ENCODE peak calls at places on chromosomes 4 and X, in four cellular contexts. C is activated CD4-positive, CD25-positive, alpha-beta regulatory T cell treated with anti-CD3 and anti-CD28 coated beads, Interleukin-2, amount 50 U/mL, for 24 hours; V is left lung; L is naive thymus-derived CD4-positive, alpha-beta T cell. T is an unnamed sample.
A peak's percentile ranks its signal among the peaks of the same experiment; 100 is the strongest.

GRCh38 chr4:97215426-97215825 is 927.9 kb downstream of the STPG2 start:
- ATAC-seq in C (no peak), V (no peak), L (no peak), T (no peak)

GRCh38 chr4:107050525-107051135 is 14.5 kb upstream of the DKK2 start:
- ATAC-seq in L (no peak), V (no peak), C (no peak), T (no peak)

GRCh38 chr4:145083891-145084640 is 13.9 kb downstream of the ANAPC10 start:
- ATAC-seq in C (no peak), V (no peak), L (no peak), T (no peak)

GRCh38 chr4:102868153-102868781 is 525 bp upstream of the CISD2 start:
- ATAC-seq in V (peak; percentile 61), L (no peak), C (no peak), T (peak; percentile 54)

GRCh38 chr4:55346851-55347255 is 811 bp downstream of the SRD5A3 start:
- ATAC-seq in L (no peak), V (peak; percentile 9), C (no peak), T (peak; percentile 18)

GRCh38 chr4:98473046-98473445 is 185.4 kb downstream of the TSPAN5 start:
- ATAC-seq in L (no peak), V (peak; percentile 67), C (no peak), T (peak; percentile 70)

GRCh38 chr4:129239088-129239487 is 143.1 kb downstream of the C4orf33 start:
- ATAC-seq in L (no peak), C (no peak), V (no peak), T (no peak)

GRCh38 chrX:22424141-22424915 is 151.6 kb downstream of the CBLL2 start:
- ATAC-seq in C (no peak), V (no peak), L (no peak), T (no peak)

GRCh38 chr4:89134775-89135319 is 23.5 kb downstream of the TIGD2 start:
- ATAC-seq in L (no peak), C (no peak), V (peak; percentile 63), T (peak; percentile 98)

GRCh38 chr4:83205760-83206159 is 78.8 kb downstream of the COQ2 start:
- ATAC-seq in C (no peak), V (no peak), L (no peak), T (no peak)

GRCh38 chr4:108683479-108683878 is 33.1 kb downstream of the OSTC start:
- ATAC-seq in C (no peak), V (peak; percentile 33), L (no peak), T (no peak)

GRCh38 chrX:17842769-17843525 is 18.2 kb downstream of the RAI2 start:
- ATAC-seq in V (peak; percentile 35), L (no peak), C (no peak), T (peak; percentile 65)

GRCh38 chr4:121564840-121565375 is 131.9 kb downstream of the ANXA5 start:
- ATAC-seq in V (peak; percentile 86), L (no peak), C (no peak), T (no peak)

GRCh38 chrX:17375631-17376380 is 806 bp downstream of the NHS start:
- ATAC-seq in L (no peak), V (peak; percentile 13), C (no peak), T (no peak)

GRCh38 chr4:184287697-184288255 is 70.1 kb upstream of the ENPP6 start:
- ATAC-seq in V (peak; percentile 86), L (no peak), C (no peak), T (peak; percentile 91)

GRCh38 chrX:68920541-68920940 is 91.7 kb downstream of the EFNB1 start:
- ATAC-seq in V (peak; percentile 28), C (no peak), L (no peak), T (no peak)

GRCh38 chr4:84529169-84529751 is 30.2 kb upstream of the NKX6-1 start:
- ATAC-seq in V (no peak), L (no peak), C (no peak), T (no peak)

GRCh38 chr4:143692241-143692640 is 8.2 kb downstream of the FREM3 start:
- ATAC-seq in C (no peak), V (no peak), L (no peak), T (no peak)

GRCh38 chrX:104141087-104141760 is 15.6 kb downstream of the SLC25A53 start:
- ATAC-seq in V (no peak), C (no peak), L (no peak), T (no peak)

GRCh38 chr4:14977836-14978235 is 24.4 kb upstream of the CPEB2 start:
- ATAC-seq in V (no peak), C (no peak), L (no peak), T (no peak)

GRCh38 chr4:148060264-148061138 is 328.6 kb downstream of the ARHGAP10 start:
- ATAC-seq in L (peak; percentile 76), C (no peak), V (peak; percentile 79), T (peak; percentile 78)

GRCh38 chr4:115165503-115165902 is 52.1 kb upstream of the NDST4 start:
- ATAC-seq in V (no peak), C (no peak), L (no peak), T (no peak)

GRCh38 chrX:53356186-53356585 is 66.3 kb downstream of the SMC1A start:
- ATAC-seq in C (no peak), V (no peak), L (no peak), T (no peak)

T was measured in esophagus mucosa.